ENCODE peak calls at places on chromosomes 13 and 19, in six cellular contexts. B, R, Z, E, G and A are unnamed samples.

GRCh38 chr13:24097064-24097463 is 63.5 kb upstream of the SPATA13 start:
- DNase-seq in G (peak), B (peak), R (no peak), E (no peak), Z (peak), A (no peak)

GRCh38 chr19:42252365-42253244 is 2.3 kb downstream of the ERF start:
- DNase-seq in G (no peak), B (no peak), Z (peak), E (peak), R (peak), A (peak)

GRCh38 chr19:4474504-4475136 is 2.5 kb downstream of the HDGFL2 start:
- DNase-seq in G (no peak), R (no peak), B (peak), Z (peak), E (peak), A (peak)

GRCh38 chr13:39039033-39039432 is 777 bp downstream of the NHLRC3 start:
- DNase-seq in Z (peak), E (no peak), B (no peak), G (no peak), R (no peak), A (no peak)

GRCh38 chr19:7748756-7749155 is 1.4 kb upstream of the CD209 start:
- DNase-seq in G (peak), Z (peak), E (peak), B (peak), R (no peak), A (no peak)

GRCh38 chr19:45164577-45165335 is 4.0 kb upstream of the NKPD1 start:
- DNase-seq in G (peak), R (peak), B (no peak), Z (peak), E (peak), A (peak)

GRCh38 chr13:28349901-28350654 is 144.8 kb downstream of the FLT1 start:
- DNase-seq in R (no peak), G (no peak), E (no peak), Z (no peak), B (no peak), A (peak)

GRCh38 chr13:109778102-109778542 is 8.3 kb downstream of the IRS2 start:
- DNase-seq in G (peak), Z (peak), E (no peak), R (no peak), B (peak), A (peak)

GRCh38 chr13:80604094-80604493 is 263.2 kb upstream of the SPRY2 start:
- DNase-seq in Z (no peak), B (peak), R (peak), E (peak), G (no peak), A (no peak)

GRCh38 chr19:34962281-34962944 is 1.6 kb downstream of the ZNF792 start:
- DNase-seq in E (no peak), B (peak), Z (no peak), R (no peak), G (no peak), A (no peak)

GRCh38 chr13:102903659-102904407 is 58.0 kb downstream of the ERCC5 start:
- DNase-seq in B (peak), E (peak), Z (peak), R (no peak), G (no peak), A (no peak)

GRCh38 chr13:113938246-113938645 is 35.6 kb downstream of the C13orf46 start:
- DNase-seq in B (no peak), R (no peak), E (no peak), Z (no peak), G (no peak), A (no peak)

GRCh38 chr13:39942901-39943273 is 287.4 kb downstream of the COG6 start:
- DNase-seq in G (peak), E (peak), R (peak), Z (peak), B (peak), A (peak)

GRCh38 chr19:43504426-43505185 is at the start of gene PHLDB3:
- DNase-seq in Z (peak), G (peak), B (peak), R (no peak), E (peak), A (peak)

GRCh38 chr19:18128805-18129204 is 24.2 kb upstream of the PIK3R2 start:
- DNase-seq in Z (no peak), G (no peak), B (no peak), E (no peak), R (no peak), A (no peak)
- H3K27ac ChIP-seq in Z (no peak), G (no peak), B (no peak), E (no peak), R (no peak), A (no peak)

DNA sequence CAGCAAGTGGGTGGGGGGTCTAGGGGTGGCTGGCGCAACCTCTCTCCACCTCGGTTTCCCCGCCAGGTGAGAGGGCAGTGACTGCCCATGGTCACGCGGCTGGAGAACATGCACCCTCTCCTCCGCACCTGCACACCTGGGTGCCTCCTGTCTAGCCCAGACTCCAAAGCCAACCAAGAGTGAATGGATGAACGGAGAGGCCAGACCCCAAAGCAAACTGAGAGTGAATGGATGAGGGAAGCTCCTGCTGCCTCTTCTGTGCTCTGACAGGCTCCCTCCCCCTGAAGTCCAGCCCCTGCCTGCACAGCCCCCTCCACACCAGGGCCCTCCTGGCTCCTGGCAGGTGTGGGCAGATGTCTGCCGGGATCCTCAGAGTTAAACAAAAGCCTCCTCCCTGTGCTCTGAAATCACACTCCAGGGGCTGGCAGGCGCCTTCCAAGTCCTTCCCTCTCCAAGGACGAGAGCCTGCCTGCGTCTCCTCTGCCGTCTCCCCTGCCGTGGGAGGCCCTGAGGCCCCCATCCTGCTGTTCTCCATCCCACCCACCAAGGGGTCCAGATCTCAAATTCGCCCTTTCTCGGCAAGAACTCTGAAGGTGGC is 2.2 kb downstream of the SBNO2 start:
- DNase-seq in E (no peak), B (peak), Z (peak), G (peak), R (no peak), A (no peak)
- H3K4me3 ChIP-seq in E (peak), B (peak), Z (peak), G (peak), R (peak), A (no peak)

GRCh38 chr19:49858591-49858985 is 7.6 kb downstream of the PTOV1 start:
- DNase-seq in G (no peak), B (peak), E (no peak), Z (peak), R (no peak), A (no peak)

GRCh38 chr19:49857834-49858590 is 7.1 kb downstream of the PTOV1 start:
- DNase-seq in E (no peak), R (no peak), B (no peak), Z (no peak), G (no peak), A (no peak)

GRCh38 chr19:49855676-49856573 is 5.0 kb downstream of the PTOV1 start:
- DNase-seq in E (no peak), B (peak), R (no peak), G (no peak), Z (no peak), A (no peak)

GRCh38 chr19:49856574-49857021 is 5.6 kb downstream of the PTOV1 start:
- DNase-seq in R (no peak), Z (no peak), B (no peak), G (no peak), E (no peak), A (no peak)

GRCh38 chr19:49857061-49857833 is 6.3 kb downstream of the PTOV1 start:
- DNase-seq in E (no peak), B (no peak), R (no peak), Z (no peak), G (no peak), A (no peak)
- H3K27ac ChIP-seq in E (peak), B (no peak), R (no peak), Z (no peak), G (no peak), A (no peak)

GRCh38 chr13:71860547-71861131 is 6.4 kb downstream of the DACH1 start:
- DNase-seq in B (no peak), R (no peak), Z (no peak), G (no peak), E (no peak), A (no peak)
- H3K4me3 ChIP-seq in B (no peak), R (peak), Z (no peak), G (no peak), E (no peak), A (no peak)

GRCh38 chr19:37128821-37129177 is 43.7 kb downstream of the ZNF585A start:
- DNase-seq in Z (no peak), B (no peak), R (no peak), E (no peak), G (no peak), A (no peak)

GRCh38 chr19:37127999-37128820 is 44.3 kb downstream of the ZNF585A start:
- DNase-seq in Z (no peak), E (peak), G (no peak), B (no peak), R (no peak), A (no peak)
- H3K27ac ChIP-seq in Z (no peak), E (peak), G (no peak), B (no peak), R (no peak), A (no peak)

GRCh38 chr13:25116044-25116443 is 20.1 kb downstream of the PABPC3 start:
- DNase-seq in G (peak), Z (no peak), E (no peak), B (peak), R (no peak), A (no peak)
- H3K4me3 ChIP-seq in G (no peak), Z (no peak), E (no peak), B (no peak), R (no peak), A (no peak)